ENCODE peak calls at places on chromosomes 5 and 9, in six cellular contexts. S is MM.1S, Y is fibroblast of the aortic adventitia, H is suprapubic skin, U is AG09319, J is AG09309. K is an unnamed sample.

GRCh38 chr5:111461261-111461671 is 51.1 kb downstream of the STARD4 start:
- DNase-seq in S (no peak), Y (peak; percentile 38), H (no peak), U (no peak), J (no peak), K (no peak)

GRCh38 chr9:70935856-70936255 is 185.6 kb downstream of the TRPM3 start:
- DNase-seq in S (no peak), Y (peak; percentile 88), H (no peak), U (no peak), J (peak; percentile 53), K (no peak)

GRCh38 chr5:19584131-19584530 is 403.9 kb downstream of the CDH18 start:
- DNase-seq in S (no peak), Y (no peak), H (no peak), U (no peak), J (no peak), K (no peak)

GRCh38 chr5:35230043-35230611 is at the start of gene PRLR:
- DNase-seq in S (no peak), Y (peak; percentile 27), H (peak; percentile 81), U (no peak), J (no peak), K (peak; percentile 19)

GRCh38 chr5:76104027-76104426 is 20.8 kb downstream of the SV2C start:
- DNase-seq in S (peak; percentile 66), Y (peak; percentile 8), H (no peak), U (no peak), J (no peak), K (no peak)

GRCh38 chr5:76546497-76547102 is 76.6 kb downstream of the F2RL2 start:
- DNase-seq in S (peak; percentile 38), Y (no peak), H (no peak), U (no peak), J (no peak), K (no peak)

GRCh38 chr9:91727972-91728371 is 222.1 kb downstream of the ROR2 start:
- DNase-seq in S (no peak), Y (no peak), H (no peak), U (no peak), J (no peak), K (no peak)

GRCh38 chr9:12884736-12885395 is 110.0 kb downstream of the LURAP1L start:
- DNase-seq in S (no peak), Y (peak; percentile 95), H (no peak), U (peak; percentile 63), J (peak; percentile 58), K (peak; percentile 62)

GRCh38 chr9:112473986-112474385 is 12.6 kb upstream of the KIAA1958 start:
- DNase-seq in S (no peak), Y (no peak), H (no peak), U (no peak), J (no peak), K (no peak)

GRCh38 chr5:125056641-125057345 is 310.4 kb upstream of the ZNF608 start:
- DNase-seq in S (no peak), Y (no peak), H (no peak), U (no peak), J (no peak), K (no peak)

GRCh38 chr5:72255237-72255636 is 64.8 kb downstream of the MRPS27 start:
- DNase-seq in S (no peak), Y (no peak), H (no peak), U (no peak), J (no peak), K (no peak)

GRCh38 chr5:132635873-132636272 is 22.1 kb upstream of the IL13 start:
- DNase-seq in S (no peak), Y (no peak), H (no peak), U (no peak), J (no peak), K (no peak)

GRCh38 chr5:2163457-2163856 is 280.7 kb upstream of the IRX4 start:
- DNase-seq in S (no peak), Y (no peak), H (no peak), U (no peak), J (no peak), K (no peak)

GRCh38 chr5:58266402-58266801 is 193.5 kb downstream of the PLK2 start:
- DNase-seq in S (no peak), Y (no peak), H (no peak), U (no peak), J (no peak), K (no peak)

GRCh38 chr5:15266841-15267240 is 233.1 kb upstream of the FBXL7 start:
- DNase-seq in S (no peak), Y (no peak), H (no peak), U (no peak), J (no peak), K (no peak)

GRCh38 chr9:93187574-93187973 is 3.6 kb downstream of the WNK2 start:
- DNase-seq in S (no peak), Y (no peak), H (no peak), U (no peak), J (no peak), K (no peak)

GRCh38 chr9:131578778-131579504 is 33.6 kb downstream of the PRRT1B start:
- DNase-seq in S (no peak), Y (no peak), H (no peak), U (no peak), J (no peak), K (no peak)

GRCh38 chr5:72358925-72359324 is 38.8 kb downstream of the PTCD2 start:
- DNase-seq in S (no peak), Y (no peak), H (no peak), U (no peak), J (no peak), K (no peak)

GRCh38 chr5:148372883-148373282 is 10.9 kb upstream of the FBXO38 start:
- DNase-seq in S (no peak), Y (no peak), H (no peak), U (no peak), J (no peak), K (no peak)

GRCh38 chr9:90861380-90861779 is 59.8 kb downstream of the SYK start:
- DNase-seq in S (no peak), Y (no peak), H (no peak), U (no peak), J (no peak), K (no peak)

GRCh38 chr9:113349434-113350337 is at the start of gene BSPRY:
- DNase-seq in S (peak; percentile 65), Y (no peak), H (no peak), U (no peak), J (no peak), K (no peak)

GRCh38 chr9:109440797-109441287 is 57.3 kb downstream of the PTPN3 start:
- DNase-seq in S (peak; percentile 85), Y (peak; percentile 89), H (no peak), U (peak; percentile 61), J (peak; percentile 74), K (peak; percentile 60)

GRCh38 chr9:118578467-118578866 is 790.8 kb downstream of the BRINP1 start:
- DNase-seq in S (no peak), Y (peak; percentile 49), H (no peak), U (no peak), J (no peak), K (peak; percentile 40)

GRCh38 chr9:129810788-129811187 is 7.8 kb downstream of the TOR1B start:
- DNase-seq in S (no peak), Y (no peak), H (no peak), U (no peak), J (no peak), K (no peak)

GRCh38 chr5:16666861-16667481 is 50.2 kb upstream of the RETREG1 start:
- DNase-seq in S (no peak), Y (peak; percentile 9), H (no peak), U (no peak), J (no peak), K (no peak)

GRCh38 chr9:133307271-133307670 is 28.7 kb downstream of the SURF6 start:
- DNase-seq in S (no peak), Y (no peak), H (peak; percentile 53), U (no peak), J (no peak), K (no peak)

DNA sequence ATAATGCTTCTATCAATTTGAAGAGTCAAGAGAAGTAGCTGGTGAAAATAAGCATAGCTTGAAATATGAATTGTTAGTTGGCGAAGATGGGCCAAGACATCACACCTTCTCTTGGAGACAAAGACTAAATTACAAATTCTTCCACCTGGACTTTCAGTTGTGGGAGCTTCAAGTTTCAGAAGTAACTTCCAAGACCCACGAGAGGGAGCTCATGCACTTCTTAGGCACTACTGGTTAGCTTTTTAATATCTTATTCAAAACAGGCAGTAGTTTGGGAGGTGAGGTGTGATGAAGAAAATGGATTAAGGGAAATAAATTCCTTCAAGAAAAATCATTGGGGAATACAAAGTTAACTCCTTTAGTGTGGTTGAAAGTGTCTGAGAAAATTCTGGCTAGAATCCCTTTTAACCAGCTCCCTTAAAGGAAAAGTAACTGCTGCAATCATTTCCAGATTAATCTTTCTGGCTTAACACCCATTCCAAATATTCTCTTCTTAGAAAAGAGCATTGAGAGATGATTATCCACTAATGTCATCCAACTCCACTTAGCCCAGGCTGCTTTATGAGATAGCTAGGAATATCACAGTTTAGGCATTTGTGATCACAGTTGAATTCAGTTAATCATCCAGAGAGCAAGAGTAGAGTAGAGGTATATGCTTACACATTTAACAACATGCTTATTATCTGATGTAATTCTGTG is 139.5 kb upstream of the DMRTA1 start:
- DNase-seq in S (peak; percentile 65), Y (peak; percentile 79), H (no peak), U (peak; percentile 12), J (peak; percentile 34), K (peak; percentile 66)
- TF ChIP-seq CTCF in S (peak; percentile 61), Y (peak; percentile 73), H (no peak), U (peak; percentile 55), J (peak; percentile 70), K (peak; percentile 95)

GRCh38 chr5:27479859-27480258 is 441.5 kb upstream of the CDH9 start:
- DNase-seq in S (no peak), Y (no peak), H (no peak), U (no peak), J (no peak), K (no peak)
- TF ChIP-seq CTCF in S (no peak), Y (no peak), H (no peak), U (no peak), J (no peak), K (no peak)

GRCh38 chr9:78756813-78757510 is 460.0 kb downstream of the PSAT1 start:
- DNase-seq in S (no peak), Y (no peak), H (no peak), U (no peak), J (no peak), K (no peak)
- TF ChIP-seq CTCF in S (no peak), Y (no peak), H (no peak), U (no peak), J (no peak), K (no peak)

GRCh38 chr9:31140316-31140715 is 1244.1 kb upstream of the ACO1 start:
- DNase-seq in S (peak; percentile 17), Y (peak; percentile 45), H (no peak), U (no peak), J (no peak), K (peak; percentile 12)
- TF ChIP-seq CTCF in S (peak; percentile 31), Y (peak; percentile 43), H (no peak), U (no peak), J (no peak), K (peak; percentile 59)